ENCODE peak calls at places on chromosomes 16 and 17, in ten cellular contexts. T is fibroblast of villous mesenchyme, P is bronchial epithelial cell, V is heart right ventricle, O is psoas muscle, Z is body of pancreas, Y is cardiac fibroblast, K is AG10803, S is lung, U is HFF-Myc. D is an unnamed sample.

GRCh38 chr16:81448154-81449131 is 3.8 kb downstream of the CMIP start:
- DNase-seq in Y (no peak), Z (peak), O (peak), T (no peak), P (peak), U (no peak), K (no peak), V (no peak), S (no peak), D (no peak)

GRCh38 chr16:1775846-1776671 is 3.1 kb upstream of the MRPS34 start:
- DNase-seq in V (peak), U (no peak), K (no peak), Z (no peak), T (no peak), S (no peak), P (no peak), O (peak), Y (no peak), D (no peak)

GRCh38 chr17:38616361-38616760 is 10.6 kb upstream of the SRCIN1 start:
- DNase-seq in K (no peak), S (no peak), T (no peak), U (no peak), P (no peak), O (no peak), V (no peak), Y (no peak), Z (no peak), D (no peak)

GRCh38 chr17:76278952-76279741 is 14.0 kb downstream of the UBALD2 start:
- DNase-seq in Y (peak), S (peak), O (peak), P (peak), U (peak), V (peak), T (peak), Z (peak), K (peak), D (peak)

GRCh38 chr16:81600275-81600674 is 155.7 kb downstream of the CMIP start:
- DNase-seq in O (no peak), S (no peak), V (no peak), U (no peak), P (peak), T (peak), K (peak), Z (no peak), Y (peak), D (peak)

GRCh38 chr17:13074026-13074425 is 56.2 kb upstream of the ELAC2 start:
- DNase-seq in Y (peak), O (no peak), K (peak), Z (no peak), P (peak), V (no peak), S (no peak), U (no peak), T (no peak), D (peak)

GRCh38 chr16:86353185-86353584 is 157.1 kb upstream of the FOXF1 start:
- DNase-seq in O (no peak), S (no peak), V (no peak), U (no peak), T (no peak), K (peak), Y (no peak), Z (no peak), P (no peak), D (no peak)

GRCh38 chr17:65346166-65346565 is 209.0 kb downstream of the RGS9 start:
- DNase-seq in P (no peak), Z (no peak), K (no peak), V (no peak), U (no peak), T (no peak), Y (no peak), O (no peak), S (no peak), D (peak)

GRCh38 chr16:53782148-53782547 is 78.2 kb downstream of the FTO start:
- DNase-seq in S (no peak), T (no peak), K (no peak), Y (no peak), Z (no peak), P (peak), U (no peak), V (no peak), O (no peak), D (no peak)

GRCh38 chr16:73082608-73083007 is 34.7 kb upstream of the ZFHX3 start:
- DNase-seq in V (no peak), Z (no peak), Y (peak), U (peak), K (peak), T (peak), O (peak), S (no peak), P (peak), D (peak)

GRCh38 chr16:3695610-3696369 is 21.5 kb downstream of the TRAP1 start:
- DNase-seq in Z (peak), Y (no peak), T (no peak), K (no peak), O (no peak), U (no peak), V (no peak), S (no peak), P (no peak), D (no peak)

GRCh38 chr16:57380671-57381462 is 8.6 kb downstream of the CX3CL1 start:
- DNase-seq in P (no peak), U (no peak), K (no peak), Z (peak), O (no peak), T (no peak), V (peak), Y (peak), S (no peak), D (no peak)

GRCh38 chr16:89170346-89171215 is 967 bp upstream of the CDH15 start:
- DNase-seq in O (no peak), V (no peak), U (no peak), Y (no peak), T (no peak), Z (peak), S (peak), P (peak), K (no peak), D (no peak)

GRCh38 chr17:76262732-76263344 is 2.3 kb upstream of the UBALD2 start:
- DNase-seq in P (peak), Z (peak), O (peak), T (no peak), V (no peak), S (no peak), U (no peak), K (no peak), Y (no peak), D (no peak)

GRCh38 chr17:35801583-35802224 is 6.3 kb upstream of the MMP28 start:
- DNase-seq in S (no peak), Y (peak), Z (peak), T (peak), P (no peak), V (peak), O (peak), K (peak), U (peak), D (peak)

GRCh38 chr17:41648411-41649195 is 24.2 kb upstream of the KRT17 start:
- DNase-seq in Z (peak), O (peak), V (peak), K (peak), U (no peak), S (peak), P (peak), T (peak), Y (peak), D (peak)
- H3K4me3 ChIP-seq in Z (no peak), O (peak), V (peak), K (peak), U (peak), S (no peak), P (no peak), T (peak), Y (peak), D (peak)

DNA sequence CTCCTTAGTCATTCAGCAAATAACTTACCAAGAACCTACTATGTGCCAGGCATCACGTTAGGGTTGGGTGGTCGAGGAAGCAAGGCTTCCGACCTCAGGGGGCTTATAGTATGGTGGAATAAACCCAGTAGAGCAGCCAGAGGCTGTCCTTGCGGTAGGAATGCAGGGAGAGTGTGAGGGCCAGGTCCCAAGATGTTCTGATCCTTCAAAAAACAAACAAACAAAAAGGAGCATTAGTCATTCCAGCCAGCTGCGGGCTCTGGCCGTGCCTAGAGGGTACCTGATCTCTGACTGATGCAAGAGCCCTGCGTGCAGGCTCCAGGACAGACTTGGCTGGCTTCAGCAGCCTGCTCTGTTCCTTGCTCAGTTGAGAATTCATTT is 18.2 kb downstream of the CYB5D2 start:
- DNase-seq in P (peak), Z (no peak), K (peak), O (peak), Y (peak), T (peak), U (peak), S (peak), V (no peak), D (peak)
- TF ChIP-seq CTCF in P (peak), Z (no peak), K (peak), O (peak), Y (peak), T (peak), U (peak), S (no peak), V (no peak), D (peak)

GRCh38 chr17:27351741-27352140 is 57.8 kb downstream of the WSB1 start:
- DNase-seq in V (no peak), T (no peak), S (no peak), Z (no peak), U (no peak), P (no peak), O (no peak), K (peak), Y (peak), D (peak)

GRCh38 chr17:27353469-27354050 is 59.6 kb downstream of the WSB1 start:
- DNase-seq in T (peak), V (peak), S (peak), O (peak), Y (peak), U (peak), K (peak), P (peak), Z (peak), D (peak)

GRCh38 chr17:27354051-27354490 is 60.2 kb downstream of the WSB1 start:
- DNase-seq in Z (no peak), P (no peak), O (peak), K (no peak), T (no peak), Y (no peak), V (peak), S (no peak), U (no peak), D (no peak)

GRCh38 chr17:27354491-27355081 is 60.7 kb downstream of the WSB1 start:
- DNase-seq in V (no peak), T (no peak), Z (peak), Y (no peak), K (peak), O (no peak), U (no peak), S (no peak), P (peak), D (no peak)

GRCh38 chr17:27352481-27353460 is 58.9 kb downstream of the WSB1 start:
- DNase-seq in K (no peak), P (no peak), Y (peak), S (no peak), Z (no peak), U (no peak), T (no peak), O (no peak), V (no peak), D (peak)
- H3K4me3 ChIP-seq in K (peak), P (peak), Y (peak), S (peak), Z (peak), U (peak), T (peak), O (peak), V (peak), D (peak)

GRCh38 chr16:75491876-75492275 is 3.4 kb downstream of the CHST6 start:
- DNase-seq in P (no peak), Z (no peak), S (no peak), O (no peak), K (no peak), U (no peak), Y (no peak), T (no peak), V (no peak), D (no peak)
- TF ChIP-seq CTCF in P (peak), Z (no peak), S (no peak), O (no peak), K (no peak), U (peak), Y (no peak), T (peak), V (no peak), D (peak)

GRCh38 chr16:71524566-71525553 is 1.4 kb upstream of the CHST4 start:
- DNase-seq in S (no peak), Y (no peak), O (no peak), P (peak), U (no peak), T (no peak), V (no peak), Z (no peak), K (no peak), D (no peak)

GRCh38 chr16:71528863-71529262 is 2.6 kb downstream of the CHST4 start:
- DNase-seq in K (no peak), Z (no peak), U (no peak), Y (no peak), S (no peak), V (no peak), O (no peak), P (no peak), T (no peak), D (no peak)

GRCh38 chr16:71520550-71520949 is 5.7 kb upstream of the CHST4 start:
- DNase-seq in S (no peak), P (peak), Z (no peak), K (no peak), T (no peak), V (no peak), O (no peak), U (no peak), Y (no peak), D (no peak)

GRCh38 chr16:71528257-71528656 is 2.0 kb downstream of the CHST4 start:
- DNase-seq in Y (no peak), U (no peak), T (no peak), P (no peak), V (no peak), Z (no peak), S (no peak), O (no peak), K (no peak), D (no peak)

GRCh38 chr16:71526111-71526998 is at the start of gene CHST4:
- DNase-seq in T (peak), Z (no peak), U (no peak), S (no peak), Y (peak), V (no peak), K (peak), P (peak), O (peak), D (peak)
- H3K4me3 ChIP-seq in T (no peak), Z (no peak), U (no peak), S (no peak), Y (no peak), V (no peak), K (no peak), P (no peak), O (no peak), D (no peak)

GRCh38 chr16:35431829-35432663 is 1972.6 kb downstream of the TP53TG3F start:
- DNase-seq in O (no peak), Y (no peak), T (no peak), P (no peak), V (no peak), K (no peak), Z (no peak), S (no peak), U (no peak), D (no peak)
- TF ChIP-seq CTCF in O (peak), Y (peak), T (no peak), P (peak), V (peak), K (peak), Z (peak), S (no peak), U (peak), D (peak)

GRCh38 chr16:30892670-30893069 is 1.2 kb downstream of the BCL7C start:
- DNase-seq in T (no peak), Y (no peak), P (no peak), K (no peak), O (no peak), U (no peak), Z (no peak), V (no peak), S (no peak), D (no peak)
- H3K4me3 ChIP-seq in T (peak), Y (peak), P (peak), K (peak), O (peak), U (peak), Z (no peak), V (peak), S (no peak), D (peak)